ENCODE peak calls at places on chromosomes 5 and 9, in six cellular contexts. One of them, this sample, is unnamed.
A peak's percentile ranks its signal among the peaks of the same experiment; 100 is the strongest.

GRCh38 chr5:4548341-4548740 is 591.8 kb upstream of the ADAMTS16 start:
- DNase-seq in natural killer cell: no peak
- DNase-seq in Panc1: no peak
- DNase-seq in hepatocyte: no peak
- DNase-seq in progenitor cell of endocrine pancreas: no peak
- DNase-seq in fibroblast of lung: no peak
- DNase-seq in this sample: no peak

GRCh38 chr5:44294492-44294891 is 94.7 kb downstream of the FGF10 start:
- DNase-seq in natural killer cell: no peak
- DNase-seq in Panc1: no peak
- DNase-seq in hepatocyte: no peak
- DNase-seq in progenitor cell of endocrine pancreas: no peak
- DNase-seq in fibroblast of lung: peak; percentile 29
- DNase-seq in this sample: no peak

GRCh38 chr9:134275379-134275778 is 50.9 kb upstream of the RXRA start:
- DNase-seq in natural killer cell: no peak
- DNase-seq in Panc1: no peak
- DNase-seq in hepatocyte: no peak
- DNase-seq in progenitor cell of endocrine pancreas: no peak
- DNase-seq in fibroblast of lung: no peak
- DNase-seq in this sample: no peak

GRCh38 chr5:127063236-127063913 is 9.9 kb downstream of the C5orf63 start:
- DNase-seq in natural killer cell: no peak
- DNase-seq in Panc1: no peak
- DNase-seq in hepatocyte: no peak
- DNase-seq in progenitor cell of endocrine pancreas: no peak
- DNase-seq in fibroblast of lung: no peak
- DNase-seq in this sample: no peak

GRCh38 chr9:135307314-135307713 is 172.3 kb upstream of the PPP1R26 start:
- DNase-seq in natural killer cell: no peak
- DNase-seq in Panc1: no peak
- DNase-seq in hepatocyte: no peak
- DNase-seq in progenitor cell of endocrine pancreas: no peak
- DNase-seq in fibroblast of lung: no peak
- DNase-seq in this sample: peak; percentile 11

GRCh38 chr9:113646946-113647914 is 183.7 kb downstream of the RGS3 start:
- DNase-seq in natural killer cell: no peak
- DNase-seq in Panc1: no peak
- DNase-seq in hepatocyte: no peak
- DNase-seq in progenitor cell of endocrine pancreas: no peak
- DNase-seq in fibroblast of lung: no peak
- DNase-seq in this sample: no peak

GRCh38 chr9:114000671-114001409 is 77.3 kb downstream of the AMBP start:
- DNase-seq in natural killer cell: peak; percentile 9
- DNase-seq in Panc1: no peak
- DNase-seq in hepatocyte: no peak
- DNase-seq in progenitor cell of endocrine pancreas: peak; percentile 5
- DNase-seq in fibroblast of lung: no peak
- DNase-seq in this sample: peak; percentile 21

GRCh38 chr9:18163146-18163545 is 310.8 kb upstream of the ADAMTSL1 start:
- DNase-seq in natural killer cell: no peak
- DNase-seq in Panc1: no peak
- DNase-seq in hepatocyte: no peak
- DNase-seq in progenitor cell of endocrine pancreas: no peak
- DNase-seq in fibroblast of lung: no peak
- DNase-seq in this sample: no peak

GRCh38 chr9:911003-911402 is 65.5 kb upstream of the DMRT3 start:
- DNase-seq in natural killer cell: no peak
- DNase-seq in Panc1: no peak
- DNase-seq in hepatocyte: no peak
- DNase-seq in progenitor cell of endocrine pancreas: no peak
- DNase-seq in fibroblast of lung: no peak
- DNase-seq in this sample: no peak
- TF ChIP-seq CTCF in natural killer cell: no peak
- TF ChIP-seq CTCF in Panc1: no peak
- TF ChIP-seq CTCF in hepatocyte: no peak
- TF ChIP-seq CTCF in progenitor cell of endocrine pancreas: no peak
- TF ChIP-seq CTCF in fibroblast of lung: no peak
- TF ChIP-seq CTCF in this sample: no peak

DNA sequence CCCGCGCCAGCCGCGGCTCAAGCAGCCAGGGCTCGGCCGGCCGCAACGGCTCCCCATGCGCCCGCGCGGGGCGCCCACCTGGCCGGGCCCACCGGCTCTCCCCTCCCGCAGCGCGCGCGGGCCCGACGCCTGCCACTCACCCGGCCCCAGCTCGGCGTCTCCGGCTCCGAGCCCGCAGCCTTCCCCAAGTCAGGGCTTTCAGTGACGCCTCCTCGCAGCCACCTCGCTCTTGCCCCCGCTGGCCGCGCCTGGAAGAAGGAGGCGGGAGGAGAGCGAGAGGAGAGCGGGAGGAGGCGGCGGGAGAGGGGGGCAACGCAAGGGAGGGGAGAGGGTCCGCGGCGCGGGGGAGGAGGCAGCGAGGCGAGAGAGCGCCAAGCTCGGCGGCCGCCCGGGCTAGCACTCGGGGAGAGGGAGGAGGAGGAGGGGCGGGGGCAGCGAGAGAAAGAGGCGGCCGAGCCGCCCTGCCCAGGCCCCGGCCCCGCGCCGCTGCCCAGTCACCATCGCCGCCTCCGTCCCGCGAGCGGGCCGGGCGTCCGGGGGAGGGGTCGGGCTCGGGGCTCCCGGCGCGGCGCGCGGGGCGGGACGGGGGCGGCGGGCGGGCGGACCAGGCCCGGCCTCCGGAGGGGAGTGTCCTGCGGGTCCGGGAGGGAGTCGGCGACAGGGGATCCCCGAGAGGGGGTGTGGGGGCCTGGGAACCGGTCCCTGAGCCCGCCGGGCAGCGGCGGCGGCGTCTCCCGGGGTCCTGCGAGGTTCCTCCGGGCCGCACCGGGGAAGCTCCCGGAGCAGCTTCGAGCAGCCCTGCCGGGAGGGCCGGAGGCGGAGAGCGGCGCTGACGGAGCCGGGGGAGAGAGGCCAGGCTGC is at the start of gene LHFPL2:
- DNase-seq in natural killer cell: no peak
- DNase-seq in Panc1: no peak
- DNase-seq in hepatocyte: peak; percentile 89
- DNase-seq in progenitor cell of endocrine pancreas: peak; percentile 76
- DNase-seq in fibroblast of lung: peak; percentile 73
- DNase-seq in this sample: peak; percentile 71
- TF ChIP-seq CTCF in natural killer cell: no peak
- TF ChIP-seq CTCF in Panc1: peak; percentile 21
- TF ChIP-seq CTCF in hepatocyte: no peak
- TF ChIP-seq CTCF in progenitor cell of endocrine pancreas: peak; percentile 7
- TF ChIP-seq CTCF in fibroblast of lung: no peak
- TF ChIP-seq CTCF in this sample: no peak

DNA sequence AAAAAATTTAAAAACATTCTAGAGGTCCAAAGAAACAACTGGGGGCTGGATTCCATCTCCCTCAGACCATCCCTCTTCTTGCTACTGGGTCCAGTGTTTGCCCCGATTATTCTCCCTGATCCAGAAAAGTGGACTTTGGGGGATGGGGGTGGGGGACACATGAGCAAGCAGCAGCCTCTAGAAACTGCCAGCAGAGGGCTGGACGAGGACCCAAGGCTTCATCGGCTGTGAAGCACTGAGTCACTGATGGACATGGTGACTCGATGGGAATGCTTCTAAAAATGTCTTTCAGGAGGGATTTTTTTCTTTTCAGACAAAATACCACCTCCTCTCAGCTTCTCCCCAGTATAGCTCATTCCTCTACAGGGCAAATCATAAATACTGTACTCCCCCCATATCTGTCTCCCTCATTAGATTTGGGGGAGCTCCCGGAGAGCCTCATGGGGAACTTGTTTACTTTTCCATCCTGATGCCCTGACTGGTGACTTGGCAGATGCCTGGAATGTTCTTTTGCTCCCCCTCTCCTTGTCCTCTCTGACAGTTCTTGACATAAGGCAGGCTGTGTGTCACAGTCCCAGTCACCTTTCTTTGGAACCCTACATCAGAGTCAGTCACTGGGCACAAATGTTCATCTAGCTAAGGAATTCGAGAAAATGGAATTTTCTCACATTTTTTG is 67.2 kb upstream of the STC2 start:
- DNase-seq in natural killer cell: no peak
- DNase-seq in Panc1: no peak
- DNase-seq in hepatocyte: no peak
- DNase-seq in progenitor cell of endocrine pancreas: no peak
- DNase-seq in fibroblast of lung: peak; percentile 49
- DNase-seq in this sample: no peak
- TF ChIP-seq CTCF in natural killer cell: no peak
- TF ChIP-seq CTCF in Panc1: no peak
- TF ChIP-seq CTCF in hepatocyte: peak; percentile 12
- TF ChIP-seq CTCF in progenitor cell of endocrine pancreas: peak; percentile 24
- TF ChIP-seq CTCF in fibroblast of lung: peak; percentile 53
- TF ChIP-seq CTCF in this sample: no peak

DNA sequence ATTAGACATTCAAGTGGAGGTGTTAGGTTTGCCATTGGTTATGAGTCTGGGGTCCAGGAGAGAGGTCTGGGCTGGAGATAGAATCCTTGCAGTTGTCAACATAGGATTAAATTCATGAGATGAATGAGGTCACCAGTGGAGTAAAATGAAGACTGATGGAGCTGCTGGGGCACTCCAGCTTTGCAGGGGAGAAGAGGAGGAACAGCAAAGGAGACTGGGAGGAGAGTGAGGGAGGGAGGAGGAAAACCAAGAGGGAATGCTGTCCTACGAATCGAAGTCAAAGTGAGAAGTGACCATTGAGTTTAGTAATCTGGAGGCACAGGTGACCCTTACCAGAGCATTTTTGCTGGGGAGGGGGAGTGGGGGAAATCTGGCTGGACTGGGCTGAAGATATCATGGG is 178.2 kb upstream of the NR3C1 start:
- DNase-seq in natural killer cell: no peak
- DNase-seq in Panc1: no peak
- DNase-seq in hepatocyte: no peak
- DNase-seq in progenitor cell of endocrine pancreas: no peak
- DNase-seq in fibroblast of lung: no peak
- DNase-seq in this sample: no peak
- TF ChIP-seq CTCF in natural killer cell: no peak
- TF ChIP-seq CTCF in Panc1: no peak
- TF ChIP-seq CTCF in hepatocyte: no peak
- TF ChIP-seq CTCF in progenitor cell of endocrine pancreas: no peak
- TF ChIP-seq CTCF in fibroblast of lung: no peak
- TF ChIP-seq CTCF in this sample: no peak

GRCh38 chr5:109080481-109080880 is 329.3 kb downstream of the PJA2 start:
- DNase-seq in natural killer cell: no peak
- DNase-seq in Panc1: no peak
- DNase-seq in hepatocyte: no peak
- DNase-seq in progenitor cell of endocrine pancreas: no peak
- DNase-seq in fibroblast of lung: no peak
- DNase-seq in this sample: no peak
- TF ChIP-seq CTCF in natural killer cell: no peak
- TF ChIP-seq CTCF in Panc1: no peak
- TF ChIP-seq CTCF in hepatocyte: no peak
- TF ChIP-seq CTCF in progenitor cell of endocrine pancreas: no peak
- TF ChIP-seq CTCF in fibroblast of lung: no peak
- TF ChIP-seq CTCF in this sample: no peak

DNA sequence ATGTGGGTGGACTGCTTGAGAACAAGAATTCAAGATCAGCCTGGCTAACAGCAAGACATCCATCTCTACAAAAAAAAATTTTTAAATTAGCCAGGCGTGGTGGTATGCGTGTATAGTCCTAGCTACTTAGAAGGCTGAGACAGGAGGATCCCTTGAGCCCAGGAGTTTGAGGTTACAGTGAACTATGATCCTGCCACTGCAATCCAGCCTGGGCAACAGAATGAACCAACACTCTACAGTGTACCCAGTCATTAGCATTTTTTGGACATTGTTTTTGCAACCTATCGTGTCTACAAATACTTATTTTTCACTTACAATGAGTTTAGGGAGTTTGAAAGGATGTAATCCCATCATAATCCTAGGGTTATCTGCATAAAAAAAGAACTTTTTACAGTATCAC is 22.1 kb downstream of the RICTOR start:
- DNase-seq in natural killer cell: no peak
- DNase-seq in Panc1: no peak
- DNase-seq in hepatocyte: no peak
- DNase-seq in progenitor cell of endocrine pancreas: no peak
- DNase-seq in fibroblast of lung: no peak
- DNase-seq in this sample: no peak
- TF ChIP-seq CTCF in natural killer cell: no peak
- TF ChIP-seq CTCF in Panc1: no peak
- TF ChIP-seq CTCF in hepatocyte: no peak
- TF ChIP-seq CTCF in progenitor cell of endocrine pancreas: no peak
- TF ChIP-seq CTCF in fibroblast of lung: no peak
- TF ChIP-seq CTCF in this sample: no peak

DNA sequence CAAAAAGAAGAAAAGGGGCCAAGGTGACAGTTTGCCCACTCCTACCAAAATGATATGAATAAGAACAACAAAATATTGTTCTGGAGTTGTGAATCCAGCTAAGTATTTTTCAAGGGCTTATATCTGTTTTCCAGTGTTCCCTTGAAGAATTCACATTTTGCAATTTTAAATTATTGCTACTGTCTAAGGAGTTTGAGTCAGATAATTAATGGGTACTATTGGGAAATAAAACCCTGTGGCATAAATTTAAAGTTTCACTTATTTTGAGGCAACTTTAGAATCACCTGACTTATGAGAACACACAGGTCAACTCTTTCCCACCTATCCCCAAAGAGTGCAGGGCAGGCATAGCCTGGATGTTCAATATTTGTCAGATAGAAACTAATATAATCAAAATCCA is 188.0 kb upstream of the GHR start:
- DNase-seq in natural killer cell: no peak
- DNase-seq in Panc1: no peak
- DNase-seq in hepatocyte: no peak
- DNase-seq in progenitor cell of endocrine pancreas: no peak
- DNase-seq in fibroblast of lung: peak; percentile 15
- DNase-seq in this sample: no peak
- TF ChIP-seq CTCF in natural killer cell: no peak
- TF ChIP-seq CTCF in Panc1: no peak
- TF ChIP-seq CTCF in hepatocyte: no peak
- TF ChIP-seq CTCF in progenitor cell of endocrine pancreas: no peak
- TF ChIP-seq CTCF in fibroblast of lung: no peak
- TF ChIP-seq CTCF in this sample: no peak

This sample was measured in mesothelial cell of epicardium.